ENCODE peak calls at places on chromosomes 5 and 9, in four cellular contexts. C is NAMALWA, W is GM04503, Z is fibroblast of mammary gland. J is an unnamed sample.

GRCh38 chr9:124454791-124455443 is 4.7 kb downstream of the ADGRD2 start:
- DNase-seq in W (no peak), C (no peak), Z (no peak), J (no peak)

GRCh38 chr9:128082173-128082572 is 14.1 kb downstream of the SLC25A25 start:
- DNase-seq in Z (peak; percentile 55), W (no peak), C (no peak), J (no peak)

GRCh38 chr9:36623280-36623679 is 50.6 kb downstream of the MELK start:
- DNase-seq in Z (peak; percentile 68), W (no peak), C (no peak), J (no peak)

GRCh38 chr5:37696190-37697021 is 143.4 kb downstream of the GDNF start:
- DNase-seq in C (no peak), Z (peak; percentile 71), W (no peak), J (no peak)

GRCh38 chr5:119829341-119829740 is 200.0 kb downstream of the FAM170A start:
- DNase-seq in C (no peak), W (no peak), Z (no peak), J (no peak)

GRCh38 chr9:121581775-121582600 is 69.4 kb upstream of the DAB2IP start:
- DNase-seq in C (no peak), W (no peak), Z (no peak), J (no peak)

GRCh38 chr5:150514708-150515211 is 6.8 kb downstream of the NDST1 start:
- DNase-seq in Z (peak; percentile 62), C (no peak), W (no peak), J (no peak)

GRCh38 chr5:115116001-115116400 is 53.7 kb downstream of the TRIM36 start:
- DNase-seq in W (no peak), C (no peak), Z (no peak), J (no peak)

GRCh38 chr5:122985954-122986721 is 50.4 kb downstream of the PPIC start:
- DNase-seq in C (no peak), W (no peak), Z (no peak), J (no peak)

GRCh38 chr5:166091931-166092330 is 2199.5 kb upstream of the WWC1 start:
- DNase-seq in W (no peak), Z (no peak), C (no peak), J (no peak)

GRCh38 chr9:137866226-137867141 is 11.1 kb upstream of the CACNA1B start:
- DNase-seq in W (no peak), Z (no peak), C (no peak), J (no peak)

GRCh38 chr9:21744874-21745273 is 57.6 kb upstream of the MTAP start:
- DNase-seq in W (peak; percentile 64), C (no peak), Z (peak; percentile 78), J (no peak)

GRCh38 chr9:128078504-128079434 is 10.7 kb downstream of the SLC25A25 start:
- DNase-seq in W (no peak), Z (peak; percentile 53), C (no peak), J (no peak)

GRCh38 chr5:119341452-119342349 is 14.1 kb upstream of the TNFAIP8 start:
- DNase-seq in W (no peak), Z (no peak), C (peak; percentile 90), J (no peak)

GRCh38 chr5:113215401-113216060 is 219.3 kb downstream of the TSSK1B start:
- DNase-seq in C (no peak), Z (peak; percentile 28), W (no peak), J (no peak)

GRCh38 chr9:91179237-91180138 is 182.2 kb downstream of the AUH start:
- DNase-seq in W (no peak), Z (peak; percentile 98), C (no peak), J (no peak)

GRCh38 chr5:140355551-140355950 is 4.4 kb upstream of the SLC4A9 start:
- DNase-seq in Z (no peak), W (no peak), C (no peak), J (no peak)

GRCh38 chr5:82312373-82312856 is 34.3 kb upstream of the RPS23 start:
- DNase-seq in C (peak; percentile 61), W (no peak), Z (peak; percentile 82), J (no peak)

GRCh38 chr9:76798527-76798926 is 34.3 kb downstream of the PCA3 start:
- DNase-seq in C (no peak), W (no peak), Z (no peak), J (no peak)

GRCh38 chr9:113574381-113575262 is 111.1 kb downstream of the RGS3 start:
- DNase-seq in W (no peak), C (no peak), Z (peak; percentile 29), J (no peak)

GRCh38 chr5:68066277-68066955 is 149.1 kb upstream of the PIK3R1 start:
- DNase-seq in Z (no peak), C (no peak), W (no peak), J (no peak)

GRCh38 chr5:14156611-14157493 is 13.7 kb downstream of the TRIO start:
- DNase-seq in C (peak; percentile 90), Z (peak; percentile 99), W (peak; percentile 93), J (peak; percentile 85)

GRCh38 chr5:170479484-170479883 is 24.3 kb upstream of the KCNIP1 start:
- DNase-seq in C (no peak), W (no peak), Z (no peak), J (no peak)

GRCh38 chr5:3322642-3323041 is 273.0 kb upstream of the IRX1 start:
- DNase-seq in C (no peak), W (no peak), Z (no peak), J (no peak)

GRCh38 chr5:86332851-86333250 is 284.9 kb upstream of the COX7C start:
- DNase-seq in W (no peak), Z (no peak), C (no peak), J (no peak)

GRCh38 chr9:128503870-128504269 is 649 bp upstream of the GLE1 start:
- DNase-seq in C (no peak), W (no peak), Z (peak; percentile 25), J (no peak)

GRCh38 chr5:902129-902916 is 9.6 kb downstream of the TRIP13 start:
- DNase-seq in C (no peak), W (no peak), Z (no peak), J (no peak)

GRCh38 chr9:97419315-97419867 is 7.5 kb downstream of the TDRD7 start:
- DNase-seq in W (peak; percentile 65), Z (peak; percentile 87), C (no peak), J (no peak)

GRCh38 chr5:157748740-157749461 is 5.4 kb downstream of the LSM11 start:
- DNase-seq in C (no peak), W (peak; percentile 43), Z (peak; percentile 92), J (peak; percentile 12)

GRCh38 chr5:115389074-115389798 is 92.8 kb upstream of the CCDC112 start:
- DNase-seq in Z (peak; percentile 73), C (no peak), W (peak; percentile 41), J (peak; percentile 55)

GRCh38 chr5:139638090-139638735 is 9.9 kb upstream of the CXXC5 start:
- DNase-seq in W (peak; percentile 60), C (peak; percentile 83), Z (peak; percentile 75), J (no peak)

GRCh38 chr5:154517781-154518437 is 39.9 kb upstream of the HAND1 start:
- DNase-seq in Z (no peak), C (no peak), W (no peak), J (no peak)

GRCh38 chr9:35904966-35905781 is 828 bp upstream of the HRCT1 start:
- DNase-seq in C (no peak), Z (peak; percentile 84), W (no peak), J (no peak)

GRCh38 chr5:96936431-96937221 is 746 bp downstream of the LNPEP start:
- DNase-seq in Z (peak; percentile 37), C (peak; percentile 88), W (no peak), J (no peak)

J was measured in BJ.